ENCODE peak calls at places on chromosome X, in five cellular contexts. L is CD4-positive, alpha-beta T cell; P is neural progenitor cell; V is cardiac muscle cell; I is tibial artery. A is an unnamed sample.

GRCh38 chrX:106928227-106928626 is 8.0 kb downstream of the CLDN2 start:
- DNase-seq in L (no peak), P (no peak), V (no peak), I (no peak), A (no peak)

GRCh38 chrX:19177710-19178109 is 55.4 kb upstream of the ADGRG2 start:
- DNase-seq in L (no peak), P (no peak), V (no peak), I (no peak), A (no peak)

GRCh38 chrX:129779747-129780146 is at the start of gene SASH3:
- DNase-seq in L (peak), P (no peak), V (no peak), I (peak), A (peak)

GRCh38 chrX:110267874-110268273 is 50.0 kb downstream of the AMMECR1 start:
- DNase-seq in L (no peak), P (no peak), V (no peak), I (no peak), A (no peak)

GRCh38 chrX:700936-701335 is 70.3 kb downstream of the SHOX start:
- DNase-seq in L (no peak), P (no peak), V (no peak), I (no peak), A (no peak)

GRCh38 chrX:670596-670995 is 40.0 kb downstream of the SHOX start:
- DNase-seq in L (no peak), P (no peak), V (no peak), I (no peak), A (no peak)

GRCh38 chrX:12702509-12703091 is 88.6 kb upstream of the PRPS2 start:
- DNase-seq in L (no peak), P (peak), V (peak), I (no peak), A (no peak)

GRCh38 chrX:50483283-50483682 is 12.7 kb upstream of the DGKK start:
- DNase-seq in L (no peak), P (no peak), V (no peak), I (no peak), A (no peak)

GRCh38 chrX:153444333-153445011 is 1.4 kb downstream of the TREX2 start:
- DNase-seq in L (no peak), P (no peak), V (no peak), I (no peak), A (no peak)

GRCh38 chrX:117898206-117898605 is 218.4 kb downstream of the KLHL13 start:
- DNase-seq in L (no peak), P (no peak), V (no peak), I (no peak), A (no peak)

GRCh38 chrX:27987862-27988646 is 6.8 kb upstream of the DCAF8L1 start:
- DNase-seq in L (no peak), P (peak), V (no peak), I (no peak), A (no peak)

GRCh38 chrX:13469963-13470679 is 99.3 kb upstream of the EGFL6 start:
- DNase-seq in L (no peak), P (no peak), V (no peak), I (no peak), A (no peak)

GRCh38 chrX:16487620-16488380 is 162.2 kb upstream of the S100G start:
- DNase-seq in L (no peak), P (no peak), V (no peak), I (no peak), A (no peak)

GRCh38 chrX:25202827-25203226 is 187.1 kb upstream of the ARX start:
- DNase-seq in L (no peak), P (no peak), V (no peak), I (no peak), A (no peak)

GRCh38 chrX:154327026-154327820 is 31.6 kb downstream of the TKTL1 start:
- DNase-seq in L (peak), P (no peak), V (no peak), I (no peak), A (peak)

GRCh38 chrX:29435396-29435795 is 780.0 kb upstream of the MAGEB2 start:
- DNase-seq in L (no peak), P (no peak), V (no peak), I (no peak), A (no peak)

GRCh38 chrX:79161655-79162054 is 17.2 kb downstream of the GPR174 start:
- DNase-seq in L (no peak), P (no peak), V (peak), I (no peak), A (peak)

GRCh38 chrX:121216979-121217378 is 169.6 kb downstream of the GLUD2 start:
- DNase-seq in L (no peak), P (no peak), V (no peak), I (no peak), A (no peak)

GRCh38 chrX:31653395-31653794 is 581.6 kb upstream of the FTHL17 start:
- DNase-seq in L (no peak), P (no peak), V (no peak), I (no peak), A (no peak)

GRCh38 chrX:132041016-132041415 is 17.9 kb downstream of the STK26 start:
- DNase-seq in L (no peak), P (peak), V (no peak), I (no peak), A (no peak)

GRCh38 chrX:77556276-77556675 is 109.1 kb downstream of the FGF16 start:
- DNase-seq in L (no peak), P (no peak), V (no peak), I (no peak), A (no peak)

GRCh38 chrX:150607200-150607599 is 38.8 kb downstream of the MTM1 start:
- DNase-seq in L (no peak), P (no peak), V (no peak), I (no peak), A (no peak)

GRCh38 chrX:21778236-21778635 is 20.3 kb upstream of the SMPX start:
- DNase-seq in L (no peak), P (no peak), V (no peak), I (no peak), A (no peak)

GRCh38 chrX:71095971-71096701 is 485 bp downstream of the FOXO4 start:
- DNase-seq in L (peak), P (peak), V (no peak), I (peak), A (no peak)

GRCh38 chrX:54695231-54695630 is 102.8 kb downstream of the ITIH6 start:
- DNase-seq in L (no peak), P (no peak), V (peak), I (no peak), A (no peak)

GRCh38 chrX:134377537-134377936 is 82.4 kb upstream of the HPRT1 start:
- DNase-seq in L (no peak), P (peak), V (peak), I (no peak), A (no peak)

GRCh38 chrX:79325263-79325958 is 41.7 kb downstream of the ITM2A start:
- DNase-seq in L (peak), P (peak), V (no peak), I (no peak), A (no peak)

GRCh38 chrX:154658187-154658586 is 4.8 kb upstream of the CTAG2 start:
- DNase-seq in L (no peak), P (no peak), V (no peak), I (no peak), A (no peak)

GRCh38 chrX:15686818-15687685 is 22.4 kb upstream of the CLTRN start:
- DNase-seq in L (peak), P (peak), V (peak), I (peak), A (peak)

GRCh38 chrX:119755981-119756533 is 2.3 kb upstream of the SOWAHD start:
- DNase-seq in L (no peak), P (no peak), V (no peak), I (no peak), A (peak)

GRCh38 chrX:154484255-154485149 is 1.9 kb downstream of the UBL4A start:
- DNase-seq in L (no peak), P (no peak), V (no peak), I (no peak), A (no peak)

GRCh38 chrX:23884427-23885024 is 23.2 kb downstream of the APOO start:
- DNase-seq in L (no peak), P (no peak), V (no peak), I (no peak), A (no peak)

GRCh38 chrX:16579517-16579916 is 70.4 kb upstream of the S100G start:
- DNase-seq in L (no peak), P (no peak), V (no peak), I (no peak), A (no peak)

GRCh38 chrX:37287741-37288424 is 61.3 kb upstream of the PRRG1 start:
- DNase-seq in L (no peak), P (no peak), V (no peak), I (no peak), A (no peak)

GRCh38 chrX:32937043-32937442 is 274.3 kb downstream of the DMD start:
- DNase-seq in L (no peak), P (no peak), V (peak), I (no peak), A (no peak)

GRCh38 chrX:80578518-80579105 is 158.4 kb downstream of the TENT5D start:
- DNase-seq in L (no peak), P (peak), V (peak), I (no peak), A (no peak)
- TF ChIP-seq CTCF in L (no peak), P (peak), V (peak), I (peak), A (no peak)

GRCh38 chrX:40607381-40607780 is 15.8 kb upstream of the MPC1L start:
- DNase-seq in L (no peak), P (no peak), V (no peak), I (no peak), A (no peak)

DNA sequence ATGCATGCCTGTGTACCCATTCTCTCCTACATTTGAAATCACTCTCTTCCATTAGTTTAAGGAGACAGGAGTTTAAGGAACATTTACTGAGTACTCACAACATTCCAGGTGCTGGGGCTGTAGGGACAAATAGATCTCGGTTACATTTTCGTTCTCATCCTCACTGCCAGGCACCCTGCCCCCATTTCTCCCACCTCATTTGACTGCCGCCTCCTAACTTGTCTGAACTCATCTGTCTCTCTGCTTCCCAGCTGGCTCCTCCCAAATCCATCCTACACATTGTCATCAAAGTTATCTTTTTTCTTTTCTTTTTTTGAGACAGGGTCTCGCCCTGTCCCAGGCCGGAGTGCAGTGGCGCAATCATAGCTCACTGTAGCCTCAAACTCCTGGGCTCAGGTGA is 19.8 kb upstream of the MPC1L start:
- DNase-seq in L (no peak), P (no peak), V (no peak), I (no peak), A (no peak)
- TF ChIP-seq CTCF in L (no peak), P (no peak), V (no peak), I (no peak), A (no peak)

DNA sequence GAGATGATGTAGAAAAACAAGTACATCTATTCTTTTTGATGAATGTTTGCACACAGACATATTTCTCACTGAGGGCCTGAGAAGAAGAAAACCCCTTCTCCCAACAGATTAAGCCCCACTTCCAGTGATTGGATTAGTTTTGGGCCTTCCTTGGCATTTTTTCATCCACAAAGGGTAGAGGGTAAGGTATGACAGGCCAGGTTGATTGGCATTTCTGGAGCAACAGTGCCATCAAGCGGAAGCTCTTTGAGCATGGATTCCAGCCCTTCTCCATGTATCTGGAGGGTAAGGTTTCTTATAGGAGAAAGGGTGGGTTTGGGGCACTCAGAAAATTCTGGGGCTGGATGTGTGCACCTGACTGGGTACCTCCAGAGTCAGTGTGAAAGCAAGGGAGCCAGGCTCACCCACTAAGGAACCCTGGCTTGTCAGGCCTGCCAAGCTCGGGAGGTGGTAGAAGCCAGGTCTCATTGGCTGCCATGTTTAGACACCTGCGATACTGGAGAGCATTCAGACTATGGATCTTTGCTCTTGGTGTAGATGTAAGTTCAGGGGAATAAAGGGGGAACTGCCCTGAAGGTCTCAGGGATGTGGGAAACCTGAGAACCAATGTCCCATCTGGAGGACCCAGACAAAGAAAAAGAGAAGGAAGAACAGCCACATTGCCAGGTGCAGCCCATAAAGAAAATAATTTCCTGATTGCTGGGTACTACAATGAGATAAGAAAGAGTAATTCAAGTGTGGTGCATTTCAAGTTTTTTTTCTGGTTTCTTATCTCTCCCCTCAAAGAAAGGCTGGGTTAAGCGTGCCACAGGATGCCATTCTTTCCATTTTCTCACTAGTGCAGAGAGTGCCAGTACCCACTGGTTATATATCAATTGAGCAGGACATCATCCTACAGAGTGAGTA is 222.3 kb upstream of the AGTR2 start:
- DNase-seq in L (no peak), P (peak), V (no peak), I (no peak), A (no peak)
- TF ChIP-seq CTCF in L (no peak), P (peak), V (no peak), I (no peak), A (no peak)

GRCh38 chrX:14528629-14529287 is 578 bp upstream of the GLRA2 start:
- DNase-seq in L (peak), P (peak), V (peak), I (no peak), A (no peak)
- TF ChIP-seq CTCF in L (no peak), P (peak), V (peak), I (no peak), A (no peak)

GRCh38 chrX:98057176-98057575 is 1173.5 kb downstream of the RPA4 start:
- DNase-seq in L (no peak), P (no peak), V (no peak), I (no peak), A (no peak)
- TF ChIP-seq CTCF in L (no peak), P (no peak), V (no peak), I (no peak), A (no peak)

GRCh38 chrX:7996851-7997250 is 69.6 kb upstream of the PNPLA4 start:
- DNase-seq in L (no peak), P (no peak), V (peak), I (no peak), A (no peak)

GRCh38 chrX:7993873-7994272 is 66.7 kb upstream of the PNPLA4 start:
- DNase-seq in L (no peak), P (no peak), V (no peak), I (no peak), A (no peak)

GRCh38 chrX:7996414-7996813 is 69.2 kb upstream of the PNPLA4 start:
- DNase-seq in L (peak), P (peak), V (peak), I (no peak), A (no peak)
- TF ChIP-seq CTCF in L (peak), P (peak), V (peak), I (peak), A (peak)

GRCh38 chrX:102837843-102838242 is 99.2 kb upstream of the RAB40AL start:
- DNase-seq in L (no peak), P (no peak), V (no peak), I (no peak), A (no peak)

GRCh38 chrX:102840871-102841705 is 96.0 kb upstream of the RAB40AL start:
- DNase-seq in L (no peak), P (peak), V (no peak), I (no peak), A (no peak)

GRCh38 chrX:102832661-102833060 is 104.4 kb upstream of the RAB40AL start:
- DNase-seq in L (no peak), P (peak), V (no peak), I (no peak), A (no peak)

GRCh38 chrX:102833136-102833535 is 103.9 kb upstream of the RAB40AL start:
- DNase-seq in L (no peak), P (no peak), V (no peak), I (no peak), A (no peak)

DNA sequence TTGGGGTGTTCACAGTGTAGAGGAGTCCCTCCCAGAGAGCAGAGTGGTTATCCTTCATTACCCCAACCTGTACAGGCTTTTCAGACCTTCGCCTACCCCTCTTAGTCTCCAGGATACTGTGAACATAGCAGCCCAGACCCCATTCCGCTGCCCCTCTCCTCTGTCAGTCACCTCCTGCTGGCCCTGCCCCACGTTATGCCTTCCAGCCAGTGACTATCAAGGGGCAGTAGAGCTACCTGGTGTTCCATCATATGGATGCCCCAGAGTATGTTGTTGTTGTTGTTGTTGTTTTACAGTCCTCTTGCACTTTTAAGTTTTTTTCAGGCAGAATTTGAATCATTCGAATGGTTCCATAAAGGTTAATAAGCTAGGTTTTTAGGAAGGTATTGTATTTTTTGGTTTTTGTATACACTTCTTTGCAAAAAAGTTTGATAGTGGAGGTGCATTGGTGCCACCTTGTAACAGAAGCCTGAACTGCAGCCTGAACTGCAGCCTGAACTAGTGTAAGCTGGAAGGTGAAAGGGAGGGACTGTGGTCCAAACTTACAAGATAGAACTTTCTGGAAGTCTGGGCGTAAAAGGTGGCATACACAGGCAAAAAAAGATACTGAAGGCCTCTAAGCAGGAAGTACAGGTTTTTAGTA is 101.4 kb upstream of the RAB40AL start:
- DNase-seq in L (no peak), P (peak), V (peak), I (no peak), A (no peak)
- TF ChIP-seq CTCF in L (peak), P (peak), V (peak), I (peak), A (no peak)

GRCh38 chrX:86137071-86137470 is 11.2 kb upstream of the DACH2 start:
- DNase-seq in L (no peak), P (no peak), V (no peak), I (no peak), A (no peak)

GRCh38 chrX:86133761-86134160 is 14.5 kb upstream of the DACH2 start:
- DNase-seq in L (no peak), P (no peak), V (peak), I (no peak), A (no peak)
- TF ChIP-seq CTCF in L (peak), P (peak), V (peak), I (peak), A (no peak)

GRCh38 chrX:72539822-72540221 is 32.8 kb downstream of the HDAC8 start:
- DNase-seq in L (no peak), P (peak), V (peak), I (no peak), A (no peak)
- TF ChIP-seq CTCF in L (no peak), P (no peak), V (no peak), I (no peak), A (no peak)

DNA sequence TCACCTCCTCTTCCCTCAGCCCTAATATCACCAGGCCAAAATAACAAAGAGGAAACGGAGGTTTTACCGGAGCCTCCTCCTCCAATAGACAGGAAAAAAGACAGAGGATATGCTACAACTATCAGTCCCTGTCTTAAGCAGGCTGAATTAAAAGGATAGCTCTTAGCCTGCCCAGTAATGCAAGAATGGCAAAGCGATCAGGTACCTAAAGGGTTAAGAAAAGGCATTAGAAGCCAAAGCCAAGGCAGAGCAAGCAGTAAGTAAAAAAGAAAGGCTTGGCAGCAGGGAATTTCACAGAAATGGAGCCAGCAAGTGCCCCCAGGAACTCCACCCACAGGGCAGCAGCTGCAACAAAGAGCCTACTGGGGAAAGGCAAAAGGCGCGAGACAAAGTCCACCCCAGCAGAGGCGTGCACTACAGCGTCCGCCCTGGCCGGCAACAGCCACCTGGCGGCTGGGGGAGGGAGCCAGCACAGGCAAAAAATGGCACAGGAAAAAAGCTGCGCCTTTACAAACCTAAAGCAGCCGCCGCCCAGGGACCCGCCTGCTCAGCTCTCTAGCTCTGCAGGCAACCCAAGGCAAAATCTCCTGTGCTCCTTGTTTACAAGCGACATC is 220.6 kb upstream of the ZC4H2 start:
- DNase-seq in L (no peak), P (peak), V (peak), I (no peak), A (no peak)
- TF ChIP-seq CTCF in L (no peak), P (peak), V (no peak), I (no peak), A (no peak)

A was measured in natural killer cell.